ENCODE peak calls at places on chromosomes 6 and 20, in six cellular contexts. One of them, this sample, is unnamed.
A peak's percentile ranks its signal among the peaks of the same experiment; 100 is the strongest.

GRCh38 chr6:81806793-81807565 is 54.5 kb upstream of the TENT5A start:
- DNase-seq in activated T-helper 9 cell treated with anti-CD3 and anti-CD28 coated beads, Interleukin-2, amount 50 U/mL, for 16 hours: no peak
- DNase-seq in OCI-LY7: no peak
- DNase-seq in epithelial cell of esophagus: peak; percentile 92
- DNase-seq in lower leg skin: no peak
- DNase-seq in GF-D8: no peak
- DNase-seq in this sample: no peak

GRCh38 chr20:54353337-54353736 is 122.1 kb upstream of the DOK5 start:
- DNase-seq in lower leg skin: no peak
- DNase-seq in GF-D8: no peak
- DNase-seq in activated T-helper 9 cell treated with anti-CD3 and anti-CD28 coated beads, Interleukin-2, amount 50 U/mL, for 16 hours: no peak
- DNase-seq in epithelial cell of esophagus: no peak
- DNase-seq in OCI-LY7: no peak
- DNase-seq in this sample: no peak

GRCh38 chr6:28757429-28758045 is 166.2 kb downstream of the TRIM27 start:
- DNase-seq in epithelial cell of esophagus: peak; percentile 61
- DNase-seq in activated T-helper 9 cell treated with anti-CD3 and anti-CD28 coated beads, Interleukin-2, amount 50 U/mL, for 16 hours: no peak
- DNase-seq in GF-D8: no peak
- DNase-seq in OCI-LY7: no peak
- DNase-seq in lower leg skin: no peak
- DNase-seq in this sample: no peak

GRCh38 chr20:40821438-40821837 is 132.4 kb upstream of the MAFB start:
- DNase-seq in OCI-LY7: no peak
- DNase-seq in activated T-helper 9 cell treated with anti-CD3 and anti-CD28 coated beads, Interleukin-2, amount 50 U/mL, for 16 hours: no peak
- DNase-seq in epithelial cell of esophagus: no peak
- DNase-seq in GF-D8: no peak
- DNase-seq in lower leg skin: no peak
- DNase-seq in this sample: no peak

GRCh38 chr20:47927944-47928343 is 142.7 kb upstream of the SULF2 start:
- DNase-seq in GF-D8: no peak
- DNase-seq in OCI-LY7: no peak
- DNase-seq in lower leg skin: no peak
- DNase-seq in activated T-helper 9 cell treated with anti-CD3 and anti-CD28 coated beads, Interleukin-2, amount 50 U/mL, for 16 hours: no peak
- DNase-seq in epithelial cell of esophagus: peak; percentile 93
- DNase-seq in this sample: no peak

GRCh38 chr20:49838546-49838945 is 25.9 kb downstream of the SLC9A8 start:
- DNase-seq in epithelial cell of esophagus: no peak
- DNase-seq in OCI-LY7: no peak
- DNase-seq in lower leg skin: no peak
- DNase-seq in GF-D8: no peak
- DNase-seq in activated T-helper 9 cell treated with anti-CD3 and anti-CD28 coated beads, Interleukin-2, amount 50 U/mL, for 16 hours: no peak
- DNase-seq in this sample: no peak

GRCh38 chr20:44017905-44018683 is 103.4 kb downstream of the TOX2 start:
- DNase-seq in GF-D8: no peak
- DNase-seq in lower leg skin: peak; percentile 72
- DNase-seq in activated T-helper 9 cell treated with anti-CD3 and anti-CD28 coated beads, Interleukin-2, amount 50 U/mL, for 16 hours: no peak
- DNase-seq in OCI-LY7: no peak
- DNase-seq in epithelial cell of esophagus: peak; percentile 87
- DNase-seq in this sample: no peak

GRCh38 chr6:170083236-170084051 is 207.4 kb downstream of the DLL1 start:
- DNase-seq in epithelial cell of esophagus: no peak
- DNase-seq in OCI-LY7: no peak
- DNase-seq in activated T-helper 9 cell treated with anti-CD3 and anti-CD28 coated beads, Interleukin-2, amount 50 U/mL, for 16 hours: no peak
- DNase-seq in GF-D8: no peak
- DNase-seq in lower leg skin: peak; percentile 61
- DNase-seq in this sample: no peak

GRCh38 chr6:83490177-83490576 is 22.2 kb upstream of the PRSS35 start:
- DNase-seq in epithelial cell of esophagus: no peak
- DNase-seq in lower leg skin: no peak
- DNase-seq in OCI-LY7: no peak
- DNase-seq in GF-D8: no peak
- DNase-seq in activated T-helper 9 cell treated with anti-CD3 and anti-CD28 coated beads, Interleukin-2, amount 50 U/mL, for 16 hours: no peak
- DNase-seq in this sample: no peak

GRCh38 chr6:134421496-134421895 is 103.6 kb upstream of the SGK1 start:
- DNase-seq in epithelial cell of esophagus: no peak
- DNase-seq in GF-D8: no peak
- DNase-seq in OCI-LY7: no peak
- DNase-seq in lower leg skin: no peak
- DNase-seq in activated T-helper 9 cell treated with anti-CD3 and anti-CD28 coated beads, Interleukin-2, amount 50 U/mL, for 16 hours: no peak
- DNase-seq in this sample: no peak

GRCh38 chr6:145875496-145876244 is 61.1 kb upstream of the FBXO30 start:
- DNase-seq in epithelial cell of esophagus: no peak
- DNase-seq in GF-D8: no peak
- DNase-seq in OCI-LY7: no peak
- DNase-seq in activated T-helper 9 cell treated with anti-CD3 and anti-CD28 coated beads, Interleukin-2, amount 50 U/mL, for 16 hours: no peak
- DNase-seq in lower leg skin: no peak
- DNase-seq in this sample: no peak

GRCh38 chr6:127522714-127523113 is 3.6 kb upstream of the MTCL3 start:
- DNase-seq in GF-D8: no peak
- DNase-seq in OCI-LY7: no peak
- DNase-seq in activated T-helper 9 cell treated with anti-CD3 and anti-CD28 coated beads, Interleukin-2, amount 50 U/mL, for 16 hours: no peak
- DNase-seq in lower leg skin: no peak
- DNase-seq in epithelial cell of esophagus: no peak
- DNase-seq in this sample: no peak

GRCh38 chr6:110547266-110547964 is 71.0 kb upstream of the SLC22A16 start:
- DNase-seq in activated T-helper 9 cell treated with anti-CD3 and anti-CD28 coated beads, Interleukin-2, amount 50 U/mL, for 16 hours: no peak
- DNase-seq in lower leg skin: no peak
- DNase-seq in OCI-LY7: no peak
- DNase-seq in epithelial cell of esophagus: peak; percentile 61
- DNase-seq in GF-D8: no peak
- DNase-seq in this sample: no peak

GRCh38 chr6:166369741-166370140 is 13.0 kb downstream of the MPC1 start:
- DNase-seq in lower leg skin: no peak
- DNase-seq in GF-D8: no peak
- DNase-seq in epithelial cell of esophagus: no peak
- DNase-seq in activated T-helper 9 cell treated with anti-CD3 and anti-CD28 coated beads, Interleukin-2, amount 50 U/mL, for 16 hours: no peak
- DNase-seq in OCI-LY7: no peak
- DNase-seq in this sample: no peak

GRCh38 chr6:24910331-24910849 is 25.4 kb downstream of the RIPOR2 start:
- DNase-seq in OCI-LY7: peak; percentile 82
- DNase-seq in GF-D8: no peak
- DNase-seq in activated T-helper 9 cell treated with anti-CD3 and anti-CD28 coated beads, Interleukin-2, amount 50 U/mL, for 16 hours: no peak
- DNase-seq in lower leg skin: no peak
- DNase-seq in epithelial cell of esophagus: no peak
- DNase-seq in this sample: peak; percentile 24

GRCh38 chr6:21846541-21847451 is 253.2 kb downstream of the SOX4 start:
- DNase-seq in activated T-helper 9 cell treated with anti-CD3 and anti-CD28 coated beads, Interleukin-2, amount 50 U/mL, for 16 hours: no peak
- DNase-seq in OCI-LY7: peak; percentile 66
- DNase-seq in lower leg skin: no peak
- DNase-seq in epithelial cell of esophagus: no peak
- DNase-seq in GF-D8: no peak
- DNase-seq in this sample: no peak

GRCh38 chr6:145559836-145560235 is 175.5 kb downstream of the EPM2A start:
- DNase-seq in lower leg skin: no peak
- DNase-seq in GF-D8: no peak
- DNase-seq in activated T-helper 9 cell treated with anti-CD3 and anti-CD28 coated beads, Interleukin-2, amount 50 U/mL, for 16 hours: no peak
- DNase-seq in epithelial cell of esophagus: no peak
- DNase-seq in OCI-LY7: no peak
- DNase-seq in this sample: no peak

GRCh38 chr20:21182832-21183563 is 57.1 kb downstream of the KIZ start:
- DNase-seq in epithelial cell of esophagus: peak; percentile 20
- DNase-seq in activated T-helper 9 cell treated with anti-CD3 and anti-CD28 coated beads, Interleukin-2, amount 50 U/mL, for 16 hours: no peak
- DNase-seq in OCI-LY7: no peak
- DNase-seq in lower leg skin: no peak
- DNase-seq in GF-D8: no peak
- DNase-seq in this sample: no peak

GRCh38 chr6:170271771-170272314 is 19.0 kb downstream of the DLL1 start:
- DNase-seq in OCI-LY7: peak; percentile 25
- DNase-seq in activated T-helper 9 cell treated with anti-CD3 and anti-CD28 coated beads, Interleukin-2, amount 50 U/mL, for 16 hours: peak; percentile 36
- DNase-seq in GF-D8: no peak
- DNase-seq in lower leg skin: no peak
- DNase-seq in epithelial cell of esophagus: no peak
- DNase-seq in this sample: peak; percentile 52